ENCODE peak calls at places on chromosomes 4 and X, in nine cellular contexts. G is testis, O is heart right ventricle, W is SK-N-SH, I is mesenchymal stem cell, X is A549, C is lung, Z is uterus, U is ascending aorta. T is an unnamed sample.

GRCh38 chrX:153684447-153685178 is 3.1 kb upstream of the SLC6A8 start:
- DNase-seq in G (no peak), O (no peak), W (no peak), I (no peak), X (no peak), C (no peak), Z (peak), U (peak), T (no peak)

GRCh38 chr4:7169134-7169533 is 23.2 kb upstream of the SORCS2 start:
- DNase-seq in G (no peak), O (no peak), W (no peak), I (no peak), X (no peak), C (no peak), Z (peak), U (peak), T (no peak)

GRCh38 chr4:47561331-47561730 is 76.3 kb downstream of the ATP10D start:
- DNase-seq in G (no peak), O (no peak), W (no peak), I (no peak), X (no peak), C (no peak), Z (no peak), U (no peak), T (no peak)

GRCh38 chr4:116486401-116486800 is 599.0 kb downstream of the TRAM1L1 start:
- DNase-seq in G (no peak), O (no peak), W (no peak), I (no peak), X (no peak), C (no peak), Z (no peak), U (no peak), T (no peak)

GRCh38 chr4:125181804-125182203 is 133.0 kb upstream of the FAT4 start:
- DNase-seq in G (no peak), O (no peak), W (no peak), I (no peak), X (no peak), C (no peak), Z (no peak), U (no peak), T (no peak)

GRCh38 chr4:1241936-1242505 is 6.9 kb downstream of the CTBP1 start:
- DNase-seq in G (no peak), O (peak), W (peak), I (no peak), X (no peak), C (no peak), Z (peak), U (peak), T (no peak)

GRCh38 chrX:47651043-47651905 is 911 bp upstream of the ELK1 start:
- DNase-seq in G (no peak), O (no peak), W (no peak), I (no peak), X (no peak), C (no peak), Z (no peak), U (no peak), T (no peak)

GRCh38 chrX:71541546-71542022 is 8.7 kb downstream of the OGT start:
- DNase-seq in G (no peak), O (no peak), W (no peak), I (peak), X (no peak), C (no peak), Z (no peak), U (no peak), T (peak)

GRCh38 chr4:146333187-146333894 is 119.0 kb downstream of the REELD1 start:
- DNase-seq in G (no peak), O (no peak), W (no peak), I (peak), X (no peak), C (no peak), Z (no peak), U (no peak), T (no peak)

GRCh38 chr4:184016742-184017668 is 111.9 kb downstream of the STOX2 start:
- DNase-seq in G (no peak), O (no peak), W (peak), I (peak), X (no peak), C (no peak), Z (no peak), U (no peak), T (no peak)

GRCh38 chr4:152676052-152676854 is 3.5 kb downstream of the TMEM154 start:
- DNase-seq in G (no peak), O (no peak), W (no peak), I (no peak), X (no peak), C (no peak), Z (no peak), U (no peak), T (no peak)

GRCh38 chr4:6109842-6110560 is 90.3 kb downstream of the JAKMIP1 start:
- DNase-seq in G (peak), O (no peak), W (no peak), I (no peak), X (peak), C (no peak), Z (no peak), U (no peak), T (no peak)

GRCh38 chrX:69493193-69493592 is 10.9 kb upstream of the NALF2 start:
- DNase-seq in G (peak), O (peak), W (peak), I (no peak), X (peak), C (no peak), Z (no peak), U (no peak), T (peak)

GRCh38 chrX:103197721-103198306 is 17.1 kb upstream of the BEX4 start:
- DNase-seq in G (no peak), O (no peak), W (no peak), I (peak), X (no peak), C (no peak), Z (no peak), U (no peak), T (no peak)

GRCh38 chrX:109890910-109891502 is 111.9 kb upstream of the TMEM164 start:
- DNase-seq in G (peak), O (peak), W (peak), I (peak), X (peak), C (peak), Z (peak), U (peak), T (peak)

GRCh38 chr4:163200950-163201349 is 34.3 kb upstream of the NAF1 start:
- DNase-seq in G (no peak), O (no peak), W (no peak), I (no peak), X (no peak), C (no peak), Z (no peak), U (no peak), T (no peak)
- H3K27ac ChIP-seq in G (no peak), O (no peak), W (no peak), I (no peak), X (no peak), C (no peak), Z (no peak), U (no peak), T (no peak)

GRCh38 chr4:3486556-3487270 is 23.6 kb downstream of the DOK7 start:
- DNase-seq in G (no peak), O (no peak), W (peak), I (no peak), X (no peak), C (no peak), Z (no peak), U (no peak), T (peak)
- H3K27ac ChIP-seq in G (no peak), O (peak), W (no peak), I (no peak), X (peak), C (no peak), Z (no peak), U (no peak), T (no peak)

DNA sequence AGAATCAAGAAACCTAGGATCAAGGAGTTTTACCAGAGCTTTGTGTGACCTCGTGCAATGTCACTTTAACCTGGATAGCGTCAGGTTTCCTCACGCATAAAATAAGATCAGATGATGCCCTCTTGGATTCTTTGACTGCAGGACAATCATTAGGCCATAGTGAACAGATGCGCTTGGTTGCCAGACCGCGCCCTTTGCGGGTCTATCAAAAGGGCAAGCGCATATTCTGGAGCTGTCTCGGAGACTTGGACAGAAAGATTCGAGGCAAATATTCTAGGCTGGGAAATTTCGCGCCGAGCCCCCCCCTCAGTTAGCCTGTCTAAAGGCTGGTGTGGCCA is 66.6 kb downstream of the FBXO8 start:
- DNase-seq in G (no peak), O (no peak), W (no peak), I (no peak), X (no peak), C (no peak), Z (no peak), U (no peak), T (no peak)
- H3K27ac ChIP-seq in G (no peak), O (no peak), W (peak), I (no peak), X (no peak), C (no peak), Z (no peak), U (no peak), T (no peak)

GRCh38 chr4:83172371-83172770 is 57.8 kb upstream of the PLAC8 start:
- DNase-seq in G (no peak), O (no peak), W (no peak), I (no peak), X (no peak), C (no peak), Z (no peak), U (no peak), T (no peak)
- H3K27ac ChIP-seq in G (no peak), O (no peak), W (no peak), I (no peak), X (no peak), C (no peak), Z (no peak), U (no peak), T (no peak)

GRCh38 chrX:122622800-122623199 is 561.3 kb upstream of the GRIA3 start:
- DNase-seq in G (no peak), O (no peak), W (no peak), I (no peak), X (no peak), C (no peak), Z (no peak), U (no peak), T (no peak)

GRCh38 chrX:122625821-122626220 is 558.3 kb upstream of the GRIA3 start:
- DNase-seq in G (no peak), O (no peak), W (no peak), I (peak), X (no peak), C (no peak), Z (no peak), U (no peak), T (no peak)

GRCh38 chrX:122625239-122625638 is 558.8 kb upstream of the GRIA3 start:
- DNase-seq in G (no peak), O (no peak), W (no peak), I (no peak), X (no peak), C (no peak), Z (no peak), U (no peak), T (no peak)

DNA sequence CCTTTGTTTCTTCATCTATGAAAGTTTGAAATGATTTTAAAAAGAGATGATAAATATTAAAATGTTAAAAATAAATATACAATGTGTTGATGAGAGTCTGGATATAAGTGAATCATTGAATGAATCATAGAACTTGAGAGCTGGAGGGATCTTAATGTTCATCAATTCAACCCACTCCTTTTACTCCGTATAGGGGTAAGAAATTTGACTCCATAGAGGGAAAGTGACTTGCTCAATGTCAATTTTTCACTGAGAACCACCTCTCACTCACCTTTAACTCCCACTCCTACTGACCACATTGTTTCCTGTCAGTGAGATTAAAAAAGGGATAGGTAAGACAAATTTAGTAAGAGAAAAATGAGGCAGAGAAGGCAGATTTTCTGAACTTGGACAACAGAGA is 557.2 kb upstream of the GRIA3 start:
- DNase-seq in G (no peak), O (no peak), W (no peak), I (no peak), X (no peak), C (no peak), Z (no peak), U (no peak), T (no peak)
- H3K27ac ChIP-seq in G (no peak), O (no peak), W (no peak), I (no peak), X (no peak), C (no peak), Z (no peak), U (no peak), T (no peak)

DNA sequence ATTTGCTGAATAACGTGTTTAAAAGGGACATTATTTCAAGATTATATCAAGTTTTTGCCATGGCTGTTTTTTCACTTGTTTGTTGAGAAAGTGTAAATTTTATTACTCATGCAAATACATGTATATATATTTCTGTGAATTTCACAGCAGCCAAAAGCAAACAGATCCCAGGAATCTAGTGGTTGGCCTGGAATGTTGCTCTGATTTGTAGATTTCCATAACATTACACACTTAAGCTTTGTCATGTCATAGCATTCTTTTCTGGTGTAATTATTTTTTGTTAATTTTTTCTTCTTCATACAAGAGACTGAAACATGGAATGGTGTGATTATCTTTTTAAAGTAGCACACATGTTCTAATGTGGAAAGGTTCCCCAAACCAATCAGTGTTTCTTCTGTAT is 20.1 kb downstream of the RUFY3 start:
- DNase-seq in G (no peak), O (no peak), W (no peak), I (no peak), X (no peak), C (no peak), Z (no peak), U (no peak), T (no peak)
- H3K27ac ChIP-seq in G (peak), O (no peak), W (no peak), I (no peak), X (no peak), C (no peak), Z (peak), U (no peak), T (peak)

DNA sequence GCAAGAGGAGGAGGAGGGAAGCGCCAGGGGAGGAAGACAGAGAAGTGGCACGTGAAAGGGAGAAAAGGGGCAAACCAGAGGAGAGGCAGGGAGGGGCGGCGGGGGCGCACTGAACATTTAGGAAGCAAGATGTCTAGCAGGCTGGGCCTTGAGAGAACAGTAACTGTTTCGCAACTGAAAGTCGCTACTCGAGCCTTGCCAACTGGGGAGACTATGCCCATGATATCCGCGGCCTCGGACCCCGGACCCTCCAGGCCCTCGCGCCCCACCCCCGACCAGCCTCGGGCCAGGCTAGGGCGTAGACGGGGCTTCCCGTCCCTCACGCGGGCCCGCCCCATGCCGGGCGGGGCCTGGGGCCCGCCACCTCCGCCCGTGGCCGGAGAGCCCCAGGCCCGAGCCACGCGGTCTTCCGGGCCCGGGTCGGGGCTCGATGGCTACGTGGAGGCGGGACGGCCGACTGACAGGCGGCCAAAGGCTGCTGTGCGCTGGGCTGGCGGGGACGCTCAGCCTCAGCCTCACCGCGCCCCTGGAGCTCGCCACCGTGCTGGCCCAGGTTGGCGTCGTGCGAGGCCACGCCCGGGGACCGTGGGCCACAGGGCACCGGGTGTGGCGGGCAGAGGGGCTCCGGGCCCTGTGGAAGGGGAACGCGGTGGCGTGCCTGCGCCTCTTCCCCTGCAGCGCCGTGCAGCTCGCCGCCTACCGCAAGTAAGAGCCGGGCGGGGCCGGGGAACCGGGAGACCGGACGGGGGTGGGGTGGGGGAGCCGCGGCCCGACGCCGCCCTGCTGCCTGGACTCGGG is at the start of gene SLC25A43:
- DNase-seq in G (peak), O (peak), W (peak), I (peak), X (peak), C (peak), Z (peak), U (no peak), T (peak)
- H3K27ac ChIP-seq in G (peak), O (peak), W (no peak), I (no peak), X (peak), C (peak), Z (peak), U (peak), T (no peak)

DNA sequence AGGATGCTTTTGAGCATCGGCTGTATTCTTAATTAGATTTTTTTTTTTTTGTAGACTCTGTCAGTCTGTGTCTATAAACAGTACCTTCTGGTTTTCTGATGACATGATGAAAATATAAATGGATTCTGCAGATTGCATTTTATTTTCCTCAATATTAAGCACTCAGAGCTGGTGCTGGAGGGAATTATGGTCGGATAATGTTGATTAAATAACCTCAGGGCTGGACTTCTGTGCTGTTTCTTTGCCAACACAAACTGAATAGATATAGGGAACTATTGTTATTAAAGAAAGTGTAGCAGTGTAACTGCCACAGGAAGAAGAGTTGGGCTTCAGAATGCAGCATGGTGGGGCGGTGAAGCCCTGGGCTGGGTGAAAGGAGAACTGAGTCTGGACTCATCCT is 57.0 kb upstream of the LIMCH1 start:
- DNase-seq in G (no peak), O (no peak), W (peak), I (no peak), X (no peak), C (no peak), Z (no peak), U (no peak), T (no peak)
- H3K27ac ChIP-seq in G (no peak), O (no peak), W (peak), I (no peak), X (peak), C (no peak), Z (no peak), U (no peak), T (no peak)

GRCh38 chrX:12137982-12138365 is 299 bp upstream of the FRMPD4 start:
- DNase-seq in G (peak), O (no peak), W (no peak), I (no peak), X (no peak), C (no peak), Z (no peak), U (no peak), T (no peak)

GRCh38 chrX:12138366-12139313 is at the start of gene FRMPD4:
- DNase-seq in G (peak), O (peak), W (peak), I (no peak), X (no peak), C (no peak), Z (no peak), U (no peak), T (peak)

GRCh38 chrX:12139934-12140611 is 1.8 kb downstream of the FRMPD4 start:
- DNase-seq in G (no peak), O (no peak), W (no peak), I (no peak), X (no peak), C (no peak), Z (no peak), U (no peak), T (no peak)

GRCh38 chrX:12142661-12143060 is 4.4 kb downstream of the FRMPD4 start:
- DNase-seq in G (no peak), O (no peak), W (no peak), I (no peak), X (no peak), C (no peak), Z (no peak), U (no peak), T (no peak)

DNA sequence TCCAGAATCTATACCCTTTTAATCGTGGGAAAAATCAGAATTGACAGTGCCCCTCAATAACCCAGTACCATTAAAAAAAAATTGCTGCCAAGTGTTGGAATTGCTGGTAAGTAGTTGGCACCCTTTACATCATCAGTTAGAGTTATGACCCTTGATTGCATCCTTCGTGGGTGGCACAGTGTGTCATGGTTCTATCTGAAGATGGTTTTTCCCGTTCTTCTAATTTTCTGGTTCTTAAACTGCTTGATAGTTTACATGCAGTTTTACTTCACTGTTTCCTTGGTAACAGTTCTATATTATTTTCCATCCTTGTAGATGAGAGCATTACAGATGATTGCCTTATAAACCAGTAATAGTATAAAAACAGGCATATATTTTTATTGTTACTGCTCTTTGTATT is 3.2 kb downstream of the FRMPD4 start:
- DNase-seq in G (no peak), O (no peak), W (no peak), I (no peak), X (no peak), C (no peak), Z (no peak), U (no peak), T (no peak)
- H3K27ac ChIP-seq in G (no peak), O (no peak), W (no peak), I (no peak), X (no peak), C (no peak), Z (no peak), U (no peak), T (no peak)

GRCh38 chr4:41433361-41433760 is 104.6 kb upstream of the LIMCH1 start:
- DNase-seq in G (no peak), O (no peak), W (no peak), I (no peak), X (no peak), C (no peak), Z (no peak), U (no peak), T (no peak)
- H3K27ac ChIP-seq in G (no peak), O (peak), W (no peak), I (no peak), X (peak), C (peak), Z (no peak), U (peak), T (no peak)